ENCODE peak calls at places on chromosome 18, in eight cellular contexts. Y, N, P, S, O, T, K and J are unnamed samples.

GRCh38 chr18:79599503-79599931 is 80.1 kb upstream of the CTDP1 start:
- DNase-seq in Y (no peak), N (no peak), P (no peak), S (no peak), O (peak; percentile 9), T (no peak), K (peak; percentile 23), J (peak; percentile 29)

GRCh38 chr18:8231316-8231715 is 377.9 kb upstream of the RAB12 start:
- DNase-seq in Y (no peak), N (no peak), P (no peak), S (no peak), O (peak; percentile 18), T (no peak), K (no peak), J (no peak)

GRCh38 chr18:10564975-10565773 is 39.3 kb downstream of the NAPG start:
- DNase-seq in Y (no peak), N (no peak), P (no peak), S (no peak), O (no peak), T (no peak), K (no peak), J (no peak)

GRCh38 chr18:48543228-48543627 is 4.4 kb downstream of the CTIF start:
- DNase-seq in Y (peak; percentile 45), N (peak; percentile 21), P (no peak), S (no peak), O (no peak), T (no peak), K (no peak), J (peak; percentile 22)

GRCh38 chr18:66601649-66602048 is 2.2 kb downstream of the CDH19 start:
- DNase-seq in Y (no peak), N (no peak), P (no peak), S (no peak), O (no peak), T (no peak), K (no peak), J (no peak)

GRCh38 chr18:48848641-48849143 is 102.1 kb downstream of the SMAD7 start:
- DNase-seq in Y (no peak), N (peak; percentile 84), P (no peak), S (no peak), O (peak; percentile 94), T (no peak), K (no peak), J (no peak)

GRCh38 chr18:49936821-49937220 is 123.5 kb upstream of the ACAA2 start:
- DNase-seq in Y (no peak), N (no peak), P (no peak), S (no peak), O (no peak), T (no peak), K (no peak), J (no peak)

GRCh38 chr18:42950732-42951131 is 164.8 kb downstream of the RIT2 start:
- DNase-seq in Y (no peak), N (no peak), P (no peak), S (no peak), O (no peak), T (no peak), K (no peak), J (no peak)

GRCh38 chr18:23964282-23965238 is 50.0 kb upstream of the TTC39C start:
- DNase-seq in Y (peak; percentile 75), N (no peak), P (no peak), S (no peak), O (no peak), T (peak; percentile 43), K (no peak), J (no peak)

GRCh38 chr18:54119524-54120019 is 104.9 kb downstream of the MBD2 start:
- DNase-seq in Y (peak; percentile 17), N (peak; percentile 51), P (peak; percentile 70), S (peak; percentile 7), O (peak; percentile 80), T (no peak), K (peak; percentile 58), J (peak; percentile 71)

GRCh38 chr18:63844254-63844653 is 43.3 kb upstream of the SERPINB2 start:
- DNase-seq in Y (no peak), N (peak; percentile 37), P (peak; percentile 51), S (no peak), O (peak; percentile 50), T (no peak), K (peak; percentile 43), J (peak; percentile 64)

GRCh38 chr18:37464287-37464686 is 101.3 kb downstream of the CELF4 start:
- DNase-seq in Y (no peak), N (no peak), P (no peak), S (no peak), O (no peak), T (no peak), K (no peak), J (no peak)

GRCh38 chr18:10033038-10033437 is 119.2 kb downstream of the VAPA start:
- DNase-seq in Y (no peak), N (no peak), P (no peak), S (no peak), O (no peak), T (no peak), K (no peak), J (no peak)

GRCh38 chr18:43961713-43962112 is 684.4 kb upstream of the SYT4 start:
- DNase-seq in Y (no peak), N (no peak), P (no peak), S (no peak), O (no peak), T (no peak), K (no peak), J (no peak)

GRCh38 chr18:24683965-24684364 is 223.5 kb downstream of the HRH4 start:
- DNase-seq in Y (no peak), N (peak; percentile 11), P (peak; percentile 23), S (no peak), O (no peak), T (no peak), K (no peak), J (no peak)

GRCh38 chr18:4264347-4264791 is 190.7 kb downstream of the DLGAP1 start:
- DNase-seq in Y (no peak), N (no peak), P (no peak), S (no peak), O (no peak), T (no peak), K (no peak), J (no peak)

GRCh38 chr18:5661179-5661578 is 117.4 kb upstream of the EPB41L3 start:
- DNase-seq in Y (no peak), N (no peak), P (no peak), S (no peak), O (no peak), T (no peak), K (no peak), J (no peak)

GRCh38 chr18:51897884-51898283 is 442.1 kb upstream of the DCC start:
- DNase-seq in Y (no peak), N (peak; percentile 69), P (no peak), S (no peak), O (no peak), T (no peak), K (no peak), J (no peak)

GRCh38 chr18:59814872-59815271 is 84.9 kb upstream of the PMAIP1 start:
- DNase-seq in Y (no peak), N (peak; percentile 57), P (no peak), S (no peak), O (peak; percentile 88), T (no peak), K (peak; percentile 88), J (peak; percentile 41)

GRCh38 chr18:57376503-57376902 is 24.1 kb downstream of the ST8SIA3 start:
- DNase-seq in Y (no peak), N (no peak), P (no peak), S (no peak), O (no peak), T (no peak), K (no peak), J (no peak)